ENCODE peak calls at places on chromosomes 1 and 21, in six cellular contexts. H is IMR-90, K is mesenchymal stem cell, D is H1, W is H9, E is trophoblast cell. S is an unnamed sample.

GRCh38 chr21:26554365-26554764 is 18.7 kb downstream of the CYYR1 start:
- DNase-seq in H (no peak), K (no peak), D (no peak), W (no peak), E (no peak), S (no peak)

GRCh38 chr1:246512230-246512629 is 5.2 kb upstream of the SMYD3 start:
- DNase-seq in H (no peak), K (no peak), D (no peak), W (no peak), E (no peak), S (no peak)

GRCh38 chr1:19654386-19654785 is 10.3 kb downstream of the NBL1 start:
- DNase-seq in H (no peak), K (peak; percentile 33), D (no peak), W (no peak), E (no peak), S (no peak)

GRCh38 chr1:19179597-19180271 is 30.3 kb downstream of the UBR4 start:
- DNase-seq in H (peak; percentile 41), K (peak; percentile 52), D (no peak), W (no peak), E (no peak), S (no peak)

GRCh38 chr1:156657161-156657970 is 15.4 kb downstream of the BCAN start:
- DNase-seq in H (peak; percentile 46), K (peak; percentile 75), D (no peak), W (peak; percentile 84), E (peak; percentile 64), S (no peak)

GRCh38 chr1:231053493-231054162 is 13.6 kb upstream of the FAM89A start:
- DNase-seq in H (peak; percentile 77), K (peak; percentile 77), D (no peak), W (no peak), E (no peak), S (no peak)

GRCh38 chr1:217333939-217334338 is 297.0 kb downstream of the GPATCH2 start:
- DNase-seq in H (peak; percentile 9), K (peak; percentile 20), D (peak; percentile 58), W (peak; percentile 75), E (peak; percentile 10), S (peak; percentile 49)

GRCh38 chr1:154982897-154983648 is at the start of gene FLAD1:
- DNase-seq in H (peak; percentile 100), K (peak; percentile 100), D (peak; percentile 98), W (peak; percentile 100), E (peak; percentile 99), S (peak; percentile 99)

GRCh38 chr1:111754964-111755320 is 759 bp upstream of the DDX20 start:
- DNase-seq in H (peak; percentile 39), K (peak; percentile 77), D (no peak), W (no peak), E (peak; percentile 39), S (no peak)

GRCh38 chr1:210467440-210468040 is 138.8 kb downstream of the HHAT start:
- DNase-seq in H (peak; percentile 1), K (no peak), D (no peak), W (no peak), E (no peak), S (no peak)

GRCh38 chr1:20212685-20213331 is 26.5 kb upstream of the PLA2G2C start:
- DNase-seq in H (peak; percentile 38), K (peak; percentile 55), D (peak; percentile 82), W (peak; percentile 94), E (peak; percentile 72), S (peak; percentile 67)

GRCh38 chr1:150881331-150882070 is 5.1 kb upstream of the ARNT start:
- DNase-seq in H (peak; percentile 97), K (peak; percentile 84), D (no peak), W (no peak), E (peak; percentile 61), S (no peak)

GRCh38 chr1:94237291-94238226 is at the start of gene ARHGAP29:
- DNase-seq in H (peak; percentile 50), K (peak; percentile 69), D (no peak), W (peak; percentile 90), E (peak; percentile 80), S (peak; percentile 84)

GRCh38 chr1:50176563-50176885 is 67.8 kb downstream of the ELAVL4 start:
- DNase-seq in H (no peak), K (no peak), D (no peak), W (no peak), E (no peak), S (no peak)

GRCh38 chr1:50174101-50174500 is 65.4 kb downstream of the ELAVL4 start:
- DNase-seq in H (no peak), K (no peak), D (no peak), W (no peak), E (no peak), S (no peak)

GRCh38 chr1:50175711-50176562 is 67.2 kb downstream of the ELAVL4 start:
- DNase-seq in H (no peak), K (no peak), D (no peak), W (no peak), E (peak; percentile 18), S (no peak)

DNA sequence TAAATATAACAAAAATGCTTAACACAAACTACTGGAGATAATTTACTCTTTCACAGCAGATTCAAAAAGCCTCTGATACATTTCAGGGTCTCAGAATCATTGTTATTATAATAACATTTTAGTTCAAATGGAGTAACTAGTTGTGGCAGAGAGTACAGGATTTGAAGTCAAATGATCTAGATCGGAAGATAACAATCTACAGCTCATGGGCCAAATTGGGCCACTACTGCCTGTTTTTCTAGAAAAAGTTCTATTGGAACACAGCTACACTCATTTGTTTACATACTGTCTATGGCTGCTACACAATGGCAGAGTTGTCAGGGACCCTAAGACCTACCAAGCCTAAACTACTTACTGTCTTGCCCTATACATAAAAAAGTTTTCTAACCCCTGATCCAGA is 63.6 kb downstream of the ELAVL4 start:
- DNase-seq in H (no peak), K (no peak), D (no peak), W (no peak), E (no peak), S (no peak)
- H2AFZ ChIP-seq in H (no peak overlapping the region), K (no peak overlapping the region), D (no peak overlapping the region), W (no peak overlapping the region), E (no peak overlapping the region), S (no peak overlapping the region)

GRCh38 chr1:205300149-205300548 is 21.4 kb downstream of the NUAK2 start:
- DNase-seq in H (no peak), K (no peak), D (no peak), W (no peak), E (no peak), S (no peak)

GRCh38 chr1:205303247-205303888 is 18.2 kb downstream of the NUAK2 start:
- DNase-seq in H (no peak), K (no peak), D (no peak), W (no peak), E (no peak), S (no peak)

GRCh38 chr1:205301220-205301821 is 20.2 kb downstream of the NUAK2 start:
- DNase-seq in H (peak; percentile 97), K (peak; percentile 86), D (peak; percentile 99), W (peak; percentile 98), E (peak; percentile 84), S (peak; percentile 99)

GRCh38 chr1:205304046-205304694 is 17.4 kb downstream of the NUAK2 start:
- DNase-seq in H (no peak), K (no peak), D (no peak), W (no peak), E (peak; percentile 87), S (no peak)

DNA sequence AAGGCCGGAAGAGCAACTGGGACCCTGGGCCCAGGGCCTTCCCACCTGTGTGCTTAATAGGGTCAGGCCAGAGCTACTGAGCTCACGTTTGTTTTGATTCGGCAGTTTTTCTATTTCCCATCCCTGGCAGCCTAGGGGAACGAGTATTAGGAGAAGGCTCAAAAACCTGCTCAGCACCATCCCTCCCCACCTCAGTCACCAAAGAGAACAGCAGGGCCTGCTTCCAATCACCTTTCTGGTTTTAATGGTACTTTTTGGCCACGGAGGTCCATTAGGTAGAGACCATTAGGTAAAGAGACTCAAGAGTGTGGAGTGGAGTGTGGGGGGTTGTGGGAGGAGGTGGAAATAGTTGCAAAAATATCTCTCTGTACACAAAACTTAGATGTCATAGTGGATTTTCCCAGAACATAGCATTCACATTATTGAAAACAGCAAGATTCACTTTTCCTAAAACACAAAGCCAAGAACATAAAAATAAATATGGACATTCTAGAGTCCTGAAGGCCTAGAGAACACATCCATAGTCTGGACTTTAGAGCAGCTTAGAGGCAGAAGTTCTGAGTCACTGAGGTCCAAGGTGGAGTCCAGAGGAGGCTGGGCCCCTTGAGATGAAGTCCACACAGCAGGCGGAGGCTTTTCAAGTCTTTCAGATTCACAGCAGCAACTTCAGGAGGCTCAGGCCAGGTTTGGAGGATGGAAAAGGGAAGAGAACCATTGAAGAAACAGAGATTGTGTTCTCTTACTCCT is 19.5 kb downstream of the NUAK2 start:
- DNase-seq in H (peak; percentile 74), K (peak; percentile 70), D (no peak), W (no peak), E (no peak), S (no peak)
- H2BK120ac ChIP-seq in H (peak overlapping the region; percentile 100), K (peak overlapping the region; percentile 77), D (peak overlapping the region; percentile 96), W (peak overlapping the region; percentile 8), E (peak overlapping the region; percentile 60), S (no peak overlapping the region)

DNA sequence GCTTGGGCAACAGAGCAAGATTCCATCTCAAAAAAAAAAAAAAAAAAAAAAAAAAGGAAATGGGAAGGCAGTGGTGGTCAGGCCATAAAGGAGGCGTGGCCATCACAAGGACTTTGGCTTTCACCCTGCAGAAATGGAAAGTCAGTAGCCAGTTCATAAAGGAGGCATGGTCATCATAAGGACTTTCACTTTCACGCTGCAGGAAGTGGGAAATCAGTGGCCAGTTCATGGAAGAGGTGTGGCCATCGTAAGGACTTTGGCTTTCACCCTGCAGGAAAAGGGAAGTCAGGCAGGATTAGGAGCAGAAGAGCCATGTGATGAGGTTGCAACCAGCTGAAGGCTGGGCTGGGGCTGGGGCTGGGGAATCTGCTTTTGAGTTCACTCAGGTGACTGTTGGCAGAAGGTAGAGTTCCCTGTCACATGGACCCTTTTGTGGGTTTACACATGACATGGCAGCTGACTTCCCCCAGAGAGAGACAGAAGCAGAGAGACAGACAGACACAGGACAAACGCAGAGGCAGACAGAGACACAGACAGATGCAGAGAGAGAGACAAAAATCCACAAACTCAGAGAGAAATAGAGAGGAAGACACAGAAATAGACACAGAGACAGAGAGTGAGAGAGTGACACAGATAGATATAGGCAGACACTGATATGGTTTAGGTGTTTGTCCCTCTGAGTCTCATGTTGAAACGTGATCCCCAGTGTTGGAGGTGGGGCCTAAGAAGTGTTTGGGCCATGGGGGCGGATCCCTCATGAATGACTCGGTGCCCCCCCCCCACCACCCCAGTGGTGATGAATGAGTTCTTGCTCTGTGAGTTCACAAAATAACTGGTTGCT is 263.9 kb upstream of the KAZN start:
- DNase-seq in H (no peak), K (no peak), D (no peak), W (no peak), E (no peak), S (no peak)
- H2AFZ ChIP-seq in H (no peak overlapping the region), K (no peak overlapping the region), D (peak overlapping the region; percentile 94), W (no peak overlapping the region), E (no peak overlapping the region), S (peak overlapping the region; percentile 79)

DNA sequence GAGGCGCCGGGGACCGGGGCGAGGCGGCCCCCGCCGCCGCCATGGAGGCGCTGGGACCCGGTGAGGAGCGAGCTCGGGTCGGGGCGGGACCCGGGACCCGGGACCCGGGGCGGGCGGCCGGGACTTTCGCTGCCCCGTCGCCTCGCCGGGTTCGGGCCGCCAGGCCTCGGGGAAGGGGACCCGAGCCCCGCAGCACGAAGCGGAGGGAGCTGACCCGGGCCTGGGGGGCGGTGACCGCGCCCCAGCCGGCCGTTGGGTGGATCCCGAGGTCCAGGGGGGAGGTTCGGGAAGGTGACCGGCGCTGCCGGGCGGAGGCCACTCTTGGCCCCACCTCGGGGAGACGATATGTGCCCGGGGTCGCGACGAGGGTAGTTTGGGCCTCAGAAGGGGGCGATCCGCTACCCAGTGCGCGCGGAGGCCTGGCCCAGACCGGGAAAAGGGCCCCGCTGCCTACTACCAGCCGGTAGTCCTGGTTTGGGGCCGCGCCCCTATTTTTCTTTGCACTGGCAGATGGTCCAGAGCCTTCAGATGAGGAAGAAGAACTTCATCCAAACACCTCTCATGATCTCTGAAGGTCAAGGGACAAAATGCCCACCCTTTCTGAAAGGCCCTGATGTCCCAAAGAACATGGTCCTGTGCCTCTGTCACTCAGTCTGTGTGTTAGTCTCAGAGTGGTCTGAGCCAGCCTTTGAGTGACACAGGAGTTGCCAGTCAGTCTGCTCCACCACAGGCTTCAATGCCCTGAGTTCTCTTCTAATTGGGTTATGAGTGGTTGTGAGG is 750 bp downstream of the AGO4 start:
- DNase-seq in H (no peak), K (peak; percentile 42), D (no peak), W (peak; percentile 33), E (no peak), S (peak; percentile 6)
- H2BK120ac ChIP-seq in H (peak overlapping the region; percentile 1), K (peak overlapping the region; percentile 98), D (no peak overlapping the region), W (no peak overlapping the region), E (peak overlapping the region; percentile 74), S (no peak overlapping the region)